ENCODE peak calls at places on chromosomes 1 and 21, in six cellular contexts. One of them, this sample, is unnamed.

GRCh38 chr1:21451981-21452411 is 12.1 kb downstream of the NBPF3 start:
- DNase-seq in effector memory CD4-positive, alpha-beta T cell: no peak
- DNase-seq in AG10803: peak
- DNase-seq in left lung: no peak
- DNase-seq in spleen: no peak
- DNase-seq in GM23338: no peak
- DNase-seq in this sample: no peak

GRCh38 chr1:97209381-97209780 is 487.8 kb downstream of the PTBP2 start:
- DNase-seq in left lung: no peak
- DNase-seq in GM23338: no peak
- DNase-seq in AG10803: no peak
- DNase-seq in effector memory CD4-positive, alpha-beta T cell: no peak
- DNase-seq in spleen: no peak
- DNase-seq in this sample: no peak

GRCh38 chr1:7301346-7301993 is 469.6 kb upstream of the VAMP3 start:
- DNase-seq in AG10803: no peak
- DNase-seq in GM23338: no peak
- DNase-seq in spleen: no peak
- DNase-seq in effector memory CD4-positive, alpha-beta T cell: no peak
- DNase-seq in left lung: no peak
- DNase-seq in this sample: no peak

GRCh38 chr1:85799734-85800133 is 91.5 kb upstream of the ZNHIT6 start:
- DNase-seq in spleen: no peak
- DNase-seq in effector memory CD4-positive, alpha-beta T cell: no peak
- DNase-seq in GM23338: no peak
- DNase-seq in AG10803: no peak
- DNase-seq in left lung: no peak
- DNase-seq in this sample: no peak

GRCh38 chr21:14591882-14592281 is 45.8 kb upstream of the SAMSN1 start:
- DNase-seq in effector memory CD4-positive, alpha-beta T cell: no peak
- DNase-seq in GM23338: no peak
- DNase-seq in spleen: no peak
- DNase-seq in left lung: peak
- DNase-seq in AG10803: peak
- DNase-seq in this sample: peak

GRCh38 chr1:25821630-25822091 is 1.9 kb downstream of the MTFR1L start:
- DNase-seq in spleen: no peak
- DNase-seq in left lung: no peak
- DNase-seq in effector memory CD4-positive, alpha-beta T cell: no peak
- DNase-seq in AG10803: peak
- DNase-seq in GM23338: no peak
- DNase-seq in this sample: no peak

GRCh38 chr1:181676269-181676668 is 193.0 kb downstream of the CACNA1E start:
- DNase-seq in AG10803: peak
- DNase-seq in effector memory CD4-positive, alpha-beta T cell: no peak
- DNase-seq in left lung: no peak
- DNase-seq in GM23338: peak
- DNase-seq in spleen: no peak
- DNase-seq in this sample: no peak

GRCh38 chr1:163443863-163444262 is 122.1 kb downstream of the NUF2 start:
- DNase-seq in left lung: no peak
- DNase-seq in AG10803: no peak
- DNase-seq in GM23338: no peak
- DNase-seq in spleen: no peak
- DNase-seq in effector memory CD4-positive, alpha-beta T cell: no peak
- DNase-seq in this sample: no peak

GRCh38 chr1:229165327-229165726 is 105.6 kb upstream of the RAB4A start:
- DNase-seq in spleen: no peak
- DNase-seq in GM23338: no peak
- DNase-seq in left lung: no peak
- DNase-seq in AG10803: no peak
- DNase-seq in effector memory CD4-positive, alpha-beta T cell: no peak
- DNase-seq in this sample: no peak

GRCh38 chr1:94541175-94542087 is at the start of gene F3:
- DNase-seq in GM23338: peak
- DNase-seq in AG10803: peak
- DNase-seq in spleen: peak
- DNase-seq in left lung: peak
- DNase-seq in effector memory CD4-positive, alpha-beta T cell: peak
- DNase-seq in this sample: peak

GRCh38 chr1:181391297-181391905 is 91.9 kb upstream of the CACNA1E start:
- DNase-seq in GM23338: peak
- DNase-seq in effector memory CD4-positive, alpha-beta T cell: no peak
- DNase-seq in spleen: no peak
- DNase-seq in left lung: no peak
- DNase-seq in AG10803: no peak
- DNase-seq in this sample: no peak

GRCh38 chr21:23801292-23801691 is 1806.0 kb downstream of the MRPL39 start:
- DNase-seq in AG10803: no peak
- DNase-seq in effector memory CD4-positive, alpha-beta T cell: no peak
- DNase-seq in spleen: no peak
- DNase-seq in GM23338: no peak
- DNase-seq in left lung: no peak
- DNase-seq in this sample: no peak

GRCh38 chr1:14989931-14990728 is 163.4 kb upstream of the TMEM51 start:
- DNase-seq in AG10803: no peak
- DNase-seq in left lung: no peak
- DNase-seq in spleen: no peak
- DNase-seq in GM23338: no peak
- DNase-seq in effector memory CD4-positive, alpha-beta T cell: no peak
- DNase-seq in this sample: no peak

GRCh38 chr1:170198584-170198983 is 52.8 kb downstream of the NTMT2 start:
- DNase-seq in GM23338: no peak
- DNase-seq in AG10803: no peak
- DNase-seq in left lung: no peak
- DNase-seq in effector memory CD4-positive, alpha-beta T cell: no peak
- DNase-seq in spleen: no peak
- DNase-seq in this sample: no peak

GRCh38 chr1:14626869-14627607 is 28.6 kb downstream of the KAZN start:
- DNase-seq in left lung: peak
- DNase-seq in GM23338: peak
- DNase-seq in spleen: no peak
- DNase-seq in AG10803: no peak
- DNase-seq in effector memory CD4-positive, alpha-beta T cell: no peak
- DNase-seq in this sample: no peak

GRCh38 chr1:100009458-100009857 is 39.7 kb downstream of the SLC35A3 start:
- DNase-seq in left lung: no peak
- DNase-seq in GM23338: no peak
- DNase-seq in effector memory CD4-positive, alpha-beta T cell: no peak
- DNase-seq in AG10803: peak
- DNase-seq in spleen: no peak
- DNase-seq in this sample: no peak

GRCh38 chr1:95653598-95653997 is 419.6 kb downstream of the RWDD3 start:
- DNase-seq in effector memory CD4-positive, alpha-beta T cell: no peak
- DNase-seq in spleen: no peak
- DNase-seq in left lung: no peak
- DNase-seq in GM23338: no peak
- DNase-seq in AG10803: no peak
- DNase-seq in this sample: no peak

GRCh38 chr1:223713546-223714420 is 1.4 kb downstream of the CAPN2 start:
- DNase-seq in spleen: no peak
- DNase-seq in GM23338: no peak
- DNase-seq in effector memory CD4-positive, alpha-beta T cell: no peak
- DNase-seq in left lung: no peak
- DNase-seq in AG10803: no peak
- DNase-seq in this sample: peak

GRCh38 chr1:223715710-223716103 is 3.4 kb downstream of the CAPN2 start:
- DNase-seq in left lung: no peak
- DNase-seq in GM23338: no peak
- DNase-seq in effector memory CD4-positive, alpha-beta T cell: no peak
- DNase-seq in spleen: no peak
- DNase-seq in AG10803: no peak
- DNase-seq in this sample: no peak

GRCh38 chr1:223714849-223715709 is 2.7 kb downstream of the CAPN2 start:
- DNase-seq in AG10803: peak
- DNase-seq in spleen: no peak
- DNase-seq in effector memory CD4-positive, alpha-beta T cell: no peak
- DNase-seq in GM23338: peak
- DNase-seq in left lung: peak
- DNase-seq in this sample: no peak

GRCh38 chr1:223712856-223713494 is 636 bp downstream of the CAPN2 start:
- DNase-seq in spleen: peak
- DNase-seq in left lung: no peak
- DNase-seq in effector memory CD4-positive, alpha-beta T cell: peak
- DNase-seq in AG10803: no peak
- DNase-seq in GM23338: no peak
- DNase-seq in this sample: peak

DNA sequence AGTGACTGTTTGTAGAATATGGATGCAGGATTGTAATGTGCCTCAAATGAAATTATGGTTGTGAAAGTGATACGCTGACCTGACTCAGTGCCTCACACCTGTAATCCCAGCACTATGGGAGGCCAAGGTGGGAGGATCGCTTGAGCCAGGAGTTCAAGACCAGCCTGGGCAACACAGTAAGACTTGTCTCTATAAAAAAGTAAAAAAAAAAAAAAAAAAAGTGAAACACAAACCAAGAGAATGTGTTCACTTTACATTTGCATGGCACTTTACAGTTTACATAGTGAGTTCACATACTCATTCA is 2.0 kb downstream of the CAPN2 start:
- DNase-seq in GM23338: no peak
- DNase-seq in left lung: no peak
- DNase-seq in spleen: no peak
- DNase-seq in AG10803: no peak
- DNase-seq in effector memory CD4-positive, alpha-beta T cell: no peak
- DNase-seq in this sample: no peak
- H3K4me3 ChIP-seq in GM23338: no peak
- H3K4me3 ChIP-seq in left lung: peak
- H3K4me3 ChIP-seq in spleen: no peak
- H3K4me3 ChIP-seq in AG10803: peak
- H3K4me3 ChIP-seq in effector memory CD4-positive, alpha-beta T cell: peak
- H3K4me3 ChIP-seq in this sample: no peak

GRCh38 chr1:10508511-10508951 is 33.8 kb downstream of the PEX14 start:
- DNase-seq in left lung: no peak
- DNase-seq in GM23338: peak
- DNase-seq in effector memory CD4-positive, alpha-beta T cell: no peak
- DNase-seq in AG10803: peak
- DNase-seq in spleen: no peak
- DNase-seq in this sample: no peak

GRCh38 chr1:10513199-10513598 is 38.4 kb downstream of the PEX14 start:
- DNase-seq in left lung: no peak
- DNase-seq in spleen: no peak
- DNase-seq in GM23338: no peak
- DNase-seq in effector memory CD4-positive, alpha-beta T cell: no peak
- DNase-seq in AG10803: no peak
- DNase-seq in this sample: no peak

GRCh38 chr1:10509823-10510509 is 35.2 kb downstream of the PEX14 start:
- DNase-seq in AG10803: no peak
- DNase-seq in GM23338: no peak
- DNase-seq in spleen: no peak
- DNase-seq in left lung: no peak
- DNase-seq in effector memory CD4-positive, alpha-beta T cell: no peak
- DNase-seq in this sample: no peak

GRCh38 chr1:10510520-10511493 is 36.1 kb downstream of the PEX14 start:
- DNase-seq in spleen: no peak
- DNase-seq in left lung: no peak
- DNase-seq in effector memory CD4-positive, alpha-beta T cell: peak
- DNase-seq in GM23338: no peak
- DNase-seq in AG10803: peak
- DNase-seq in this sample: peak

GRCh38 chr1:10511494-10511885 is 36.7 kb downstream of the PEX14 start:
- DNase-seq in left lung: no peak
- DNase-seq in spleen: no peak
- DNase-seq in GM23338: no peak
- DNase-seq in AG10803: no peak
- DNase-seq in effector memory CD4-positive, alpha-beta T cell: no peak
- DNase-seq in this sample: no peak
- H3K4me3 ChIP-seq in left lung: no peak
- H3K4me3 ChIP-seq in spleen: no peak
- H3K4me3 ChIP-seq in GM23338: no peak
- H3K4me3 ChIP-seq in AG10803: no peak
- H3K4me3 ChIP-seq in effector memory CD4-positive, alpha-beta T cell: peak
- H3K4me3 ChIP-seq in this sample: peak

DNA sequence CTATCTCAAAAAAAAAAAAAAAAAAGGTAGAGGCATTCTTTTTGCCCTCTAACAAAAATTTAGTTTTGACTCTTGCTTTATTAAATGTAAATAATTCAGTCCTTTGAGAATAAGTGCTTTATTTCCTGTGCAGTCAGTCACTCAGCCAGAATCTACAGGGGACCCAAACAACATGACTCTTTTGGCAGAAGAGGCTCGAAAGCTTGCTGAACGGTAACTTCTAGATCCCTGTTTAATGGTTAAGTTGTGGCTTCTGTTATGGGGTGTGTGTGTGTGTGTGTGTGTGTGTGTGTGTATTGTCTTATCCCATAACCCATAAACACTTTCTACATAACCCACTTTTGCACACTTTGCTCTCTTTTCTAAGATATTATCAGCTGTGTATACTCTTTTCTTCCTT is 54.9 kb upstream of the LAMC2 start:
- DNase-seq in effector memory CD4-positive, alpha-beta T cell: no peak
- DNase-seq in AG10803: no peak
- DNase-seq in spleen: no peak
- DNase-seq in GM23338: no peak
- DNase-seq in left lung: no peak
- DNase-seq in this sample: no peak
- H3K4me3 ChIP-seq in effector memory CD4-positive, alpha-beta T cell: no peak
- H3K4me3 ChIP-seq in AG10803: no peak
- H3K4me3 ChIP-seq in spleen: no peak
- H3K4me3 ChIP-seq in GM23338: no peak
- H3K4me3 ChIP-seq in left lung: no peak
- H3K4me3 ChIP-seq in this sample: no peak

DNA sequence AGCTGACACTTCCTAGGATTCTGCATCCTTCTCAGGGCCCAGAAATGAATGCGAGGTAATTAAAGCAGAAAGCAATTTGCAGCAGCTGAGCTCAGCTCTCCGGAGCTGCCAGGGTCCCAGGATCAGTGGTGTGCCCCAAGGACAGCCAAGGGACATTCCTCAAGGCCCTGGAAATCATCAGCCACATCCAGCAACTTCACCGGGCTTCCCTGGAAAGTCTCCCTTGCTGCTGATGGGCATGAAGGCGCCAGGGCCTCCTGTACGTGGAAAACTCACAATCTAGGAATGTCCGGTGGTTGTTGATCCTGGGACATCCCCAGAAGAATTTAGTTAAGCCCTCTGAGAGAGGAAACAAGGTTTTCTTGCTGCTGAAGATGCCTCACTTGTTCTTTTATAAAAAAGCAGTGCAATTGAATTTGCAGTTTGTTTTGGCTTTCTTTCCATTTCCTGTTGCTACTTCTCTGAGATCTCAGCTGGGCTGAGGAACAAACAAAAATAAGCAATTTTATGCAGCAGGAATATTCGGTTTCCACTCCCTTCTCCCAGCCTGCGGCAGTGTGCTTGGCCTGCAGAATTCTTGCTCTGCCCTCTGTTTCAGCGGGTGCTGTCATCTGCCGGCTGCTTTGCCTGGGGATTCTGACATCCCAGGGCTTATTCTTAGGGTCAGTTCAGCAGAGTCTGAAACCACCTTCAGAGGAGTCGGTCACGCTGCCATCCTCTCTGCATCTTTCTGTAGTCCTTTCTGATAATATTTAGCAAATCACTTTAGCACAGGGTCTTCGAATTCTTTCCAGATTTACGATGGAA is 85.9 kb downstream of the TCP10L start:
- DNase-seq in GM23338: no peak
- DNase-seq in spleen: no peak
- DNase-seq in left lung: no peak
- DNase-seq in AG10803: peak
- DNase-seq in effector memory CD4-positive, alpha-beta T cell: no peak
- DNase-seq in this sample: no peak
- H3K4me3 ChIP-seq in GM23338: no peak
- H3K4me3 ChIP-seq in spleen: no peak
- H3K4me3 ChIP-seq in left lung: no peak
- H3K4me3 ChIP-seq in AG10803: no peak
- H3K4me3 ChIP-seq in effector memory CD4-positive, alpha-beta T cell: no peak
- H3K4me3 ChIP-seq in this sample: no peak

This sample was measured in CD4-positive, alpha-beta memory T cell.